ENCODE peak calls at places on chromosomes 13 and 19, in four cellular contexts. W is AG09309, S is cardiac fibroblast, Y is DMS79 treated with DMSO at 0.1 percent for 48 hours. E is an unnamed sample.

GRCh38 chr19:2223959-2224358 is 12.2 kb downstream of the PLEKHJ1 start:
- DNase-seq in S (no peak), Y (no peak), W (no peak), E (no peak)

GRCh38 chr19:16970821-16971220 is 55.8 kb downstream of the CPAMD8 start:
- DNase-seq in Y (no peak), S (no peak), W (no peak), E (no peak)

GRCh38 chr19:41753159-41753558 is 2.2 kb upstream of the CEACAM6 start:
- DNase-seq in Y (peak), W (no peak), S (peak), E (peak)

GRCh38 chr13:21871302-21871862 is 200.5 kb downstream of the FGF9 start:
- DNase-seq in Y (no peak), W (no peak), S (no peak), E (no peak)

GRCh38 chr13:64704121-64704520 is 2526.0 kb downstream of the PCDH9 start:
- DNase-seq in Y (no peak), W (no peak), S (no peak), E (no peak)

GRCh38 chr19:16544468-16545231 is 2.4 kb upstream of the CHERP start:
- DNase-seq in S (no peak), Y (no peak), W (no peak), E (no peak)

GRCh38 chr13:77503398-77503797 is 32.1 kb upstream of the SCEL start:
- DNase-seq in W (no peak), Y (no peak), S (no peak), E (no peak)

GRCh38 chr19:36847968-36848367 is 2.7 kb upstream of the ZNF345 start:
- DNase-seq in Y (no peak), S (no peak), W (no peak), E (no peak)

GRCh38 chr19:29645911-29646310 is 19.4 kb upstream of the PLEKHF1 start:
- DNase-seq in W (no peak), Y (peak), S (peak), E (no peak)

GRCh38 chr13:44668707-44669106 is 92.6 kb upstream of the TSC22D1 start:
- DNase-seq in W (no peak), Y (no peak), S (no peak), E (no peak)

GRCh38 chr19:18194554-18195238 is 1.7 kb downstream of the MPV17L2 start:
- DNase-seq in Y (no peak), S (peak), W (no peak), E (peak)

GRCh38 chr19:6997679-6998445 is 23.4 kb downstream of the MBD3L2B start:
- DNase-seq in W (no peak), S (no peak), Y (no peak), E (no peak)

GRCh38 chr13:51849145-51850101 is 4.4 kb upstream of the TMEM272 start:
- DNase-seq in W (no peak), S (peak), Y (no peak), E (no peak)

GRCh38 chr19:2207991-2208860 is 27.9 kb downstream of the PLEKHJ1 start:
- DNase-seq in W (no peak), S (peak), Y (no peak), E (peak)

GRCh38 chr13:98575876-98576214 is 1.1 kb downstream of the STK24 start:
- DNase-seq in Y (no peak), S (no peak), W (no peak), E (no peak)

GRCh38 chr19:17448190-17448967 is at the start of gene TMEM221:
- DNase-seq in S (peak), W (no peak), Y (peak), E (peak)

GRCh38 chr13:90302113-90302512 is 1045.4 kb upstream of the MIR17HG start:
- DNase-seq in Y (no peak), S (peak), W (peak), E (no peak)

GRCh38 chr19:11927227-11927626 is 2.3 kb downstream of the ZNF700 start:
- DNase-seq in W (no peak), S (no peak), Y (no peak), E (no peak)

GRCh38 chr19:48354332-48354992 is 9.3 kb downstream of the TMEM143 start:
- DNase-seq in W (no peak), S (no peak), Y (no peak), E (no peak)

GRCh38 chr19:49491804-49492572 is 4.2 kb upstream of the RPS11 start:
- DNase-seq in Y (no peak), S (no peak), W (no peak), E (no peak)

GRCh38 chr13:77595166-77595810 is 59.8 kb downstream of the SCEL start:
- DNase-seq in Y (no peak), S (no peak), W (no peak), E (no peak)

GRCh38 chr13:21657538-21657937 is 13.3 kb upstream of the FGF9 start:
- DNase-seq in S (no peak), W (no peak), Y (no peak), E (no peak)

GRCh38 chr13:50608357-50608756 is 235.1 kb downstream of the DLEU7 start:
- DNase-seq in S (no peak), Y (no peak), W (no peak), E (no peak)

GRCh38 chr19:54160948-54161347 is 1.4 kb upstream of the LENG1 start:
- DNase-seq in S (no peak), W (no peak), Y (peak), E (no peak)

GRCh38 chr19:13337181-13337580 is 169.1 kb downstream of the CACNA1A start:
- DNase-seq in Y (no peak), S (no peak), W (no peak), E (no peak)

GRCh38 chr19:55590109-55590508 is 9.2 kb downstream of the FIZ1 start:
- DNase-seq in Y (no peak), W (no peak), S (no peak), E (no peak)

GRCh38 chr13:32426981-32427851 is 714 bp downstream of the N4BP2L1 start:
- DNase-seq in S (peak), Y (no peak), W (no peak), E (peak)

GRCh38 chr19:50777830-50778303 is 7.6 kb downstream of the GPR32 start:
- DNase-seq in S (peak), W (no peak), Y (peak), E (no peak)

GRCh38 chr13:20566424-20566916 is 487 bp upstream of the IFT88 start:
- DNase-seq in W (peak), S (no peak), Y (no peak), E (peak)

GRCh38 chr13:38687246-38688229 is 661 bp downstream of the FREM2 start:
- DNase-seq in S (no peak), Y (no peak), W (no peak), E (no peak)

GRCh38 chr13:32073180-32073864 is 41.7 kb downstream of the FRY start:
- DNase-seq in Y (no peak), S (no peak), W (no peak), E (no peak)

GRCh38 chr13:89832827-89833226 is 1514.7 kb upstream of the MIR17HG start:
- DNase-seq in Y (no peak), W (no peak), S (no peak), E (no peak)

GRCh38 chr19:17766543-17767131 is 15.4 kb downstream of the FCHO1 start:
- DNase-seq in Y (peak), S (peak), W (no peak), E (peak)

GRCh38 chr13:24271611-24272451 is 37.5 kb upstream of the C1QTNF9 start:
- DNase-seq in W (peak), S (peak), Y (no peak), E (peak)

GRCh38 chr19:13072206-13072898 is 30.3 kb downstream of the LYL1 start:
- DNase-seq in Y (no peak), S (no peak), W (no peak), E (no peak)

GRCh38 chr19:43638991-43639494 is 607 bp downstream of the CADM4 start:
- DNase-seq in S (no peak), W (no peak), Y (no peak), E (no peak)

GRCh38 chr13:96397807-96398206 is 307.9 kb downstream of the HS6ST3 start:
- DNase-seq in W (no peak), S (no peak), Y (no peak), E (no peak)